ENCODE peak calls at places on chromosomes 13 and 19, in five cellular contexts. X is AG10803, V is spleen, Z is choroid plexus epithelial cell, T is cardiac muscle cell. R is an unnamed sample.

GRCh38 chr13:38993381-38993780 is 2.8 kb upstream of the STOML3 start:
- DNase-seq in X (no peak), V (no peak), Z (no peak), T (no peak), R (no peak)

GRCh38 chr19:12783849-12784393 is 7.4 kb upstream of the JUNB start:
- DNase-seq in X (no peak), V (peak), Z (no peak), T (no peak), R (no peak)

GRCh38 chr19:42076375-42076944 is 494 bp downstream of the ZNF574 start:
- DNase-seq in X (no peak), V (no peak), Z (no peak), T (no peak), R (no peak)

GRCh38 chr13:24107955-24108614 is 52.4 kb upstream of the SPATA13 start:
- DNase-seq in X (no peak), V (no peak), Z (no peak), T (no peak), R (no peak)

GRCh38 chr19:10424011-10424637 is 3.8 kb downstream of the PDE4A start:
- DNase-seq in X (peak), V (peak), Z (peak), T (peak), R (peak)

GRCh38 chr13:30818323-30818960 is 83.1 kb downstream of the ALOX5AP start:
- DNase-seq in X (peak), V (no peak), Z (peak), T (peak), R (peak)

GRCh38 chr19:10321874-10322835 is 6.3 kb upstream of the FDX2 start:
- DNase-seq in X (no peak), V (no peak), Z (no peak), T (no peak), R (no peak)

GRCh38 chr13:67439365-67439764 is 209.2 kb upstream of the PCDH9 start:
- DNase-seq in X (no peak), V (no peak), Z (no peak), T (no peak), R (no peak)

GRCh38 chr13:51714663-51715168 is 89.2 kb downstream of the DHRS12 start:
- DNase-seq in X (peak), V (no peak), Z (peak), T (no peak), R (peak)

GRCh38 chr13:79541426-79542049 is 60.6 kb downstream of the NDFIP2 start:
- DNase-seq in X (peak), V (no peak), Z (peak), T (peak), R (peak)

GRCh38 chr19:13104848-13105646 is 2.4 kb upstream of the LYL1 start:
- DNase-seq in X (no peak), V (peak), Z (no peak), T (no peak), R (no peak)

GRCh38 chr13:51832471-51833152 is 12.4 kb downstream of the TMEM272 start:
- DNase-seq in X (peak), V (no peak), Z (peak), T (peak), R (no peak)

GRCh38 chr13:43472344-43472743 is 314.4 kb downstream of the ENOX1 start:
- DNase-seq in X (no peak), V (no peak), Z (no peak), T (peak), R (no peak)

GRCh38 chr13:50589651-50590054 is 253.8 kb downstream of the DLEU7 start:
- DNase-seq in X (peak), V (no peak), Z (peak), T (no peak), R (peak)

GRCh38 chr19:18486746-18487145 is 35.1 kb downstream of the ELL start:
- DNase-seq in X (no peak), V (peak), Z (no peak), T (no peak), R (no peak)

GRCh38 chr19:39515551-39516191 is 732 bp downstream of the SELENOV start:
- DNase-seq in X (no peak), V (no peak), Z (no peak), T (peak), R (no peak)

GRCh38 chr19:33460221-33460908 is 61.2 kb downstream of the PEPD start:
- DNase-seq in X (no peak), V (peak), Z (no peak), T (no peak), R (no peak)

GRCh38 chr19:47421844-47422395 is 2.6 kb upstream of the MEIS3 start:
- DNase-seq in X (no peak), V (no peak), Z (no peak), T (peak), R (no peak)

GRCh38 chr19:31274266-31274963 is 74.8 kb downstream of the TSHZ3 start:
- DNase-seq in X (no peak), V (peak), Z (no peak), T (no peak), R (no peak)

GRCh38 chr13:73870970-73871935 is 263.0 kb downstream of the KLF12 start:
- DNase-seq in X (peak), V (no peak), Z (peak), T (no peak), R (peak)

GRCh38 chr13:32423592-32423991 is 4.3 kb downstream of the N4BP2L1 start:
- DNase-seq in X (no peak), V (no peak), Z (no peak), T (no peak), R (no peak)

GRCh38 chr13:60397693-60398437 is 845 bp downstream of the TDRD3 start:
- DNase-seq in X (peak), V (peak), Z (peak), T (peak), R (peak)

GRCh38 chr19:15452111-15453047 is 2.6 kb upstream of the WIZ start:
- DNase-seq in X (peak), V (peak), Z (peak), T (peak), R (peak)

GRCh38 chr19:37466798-37467607 is at the start of gene ZNF569:
- DNase-seq in X (peak), V (peak), Z (peak), T (peak), R (peak)

GRCh38 chr13:110520431-110521295 is 40.9 kb downstream of the RAB20 start:
- DNase-seq in X (peak), V (no peak), Z (peak), T (no peak), R (peak)

GRCh38 chr19:3605770-3606169 is 905 bp downstream of the TBXA2R start:
- DNase-seq in X (no peak), V (no peak), Z (no peak), T (no peak), R (no peak)

GRCh38 chr13:31860002-31860401 is 120.7 kb downstream of the RXFP2 start:
- DNase-seq in X (no peak), V (no peak), Z (no peak), T (no peak), R (no peak)

GRCh38 chr19:23318143-23318542 is 67.9 kb upstream of the ZNF724 start:
- DNase-seq in X (no peak), V (no peak), Z (no peak), T (no peak), R (no peak)

GRCh38 chr19:9847087-9847671 is 12.1 kb downstream of the PIN1 start:
- DNase-seq in X (peak), V (no peak), Z (peak), T (no peak), R (peak)

GRCh38 chr19:37953576-37954303 is 46.7 kb downstream of the SIPA1L3 start:
- DNase-seq in X (peak), V (no peak), Z (peak), T (no peak), R (peak)

GRCh38 chr13:59112375-59112774 is 1051.4 kb downstream of the DIAPH3 start:
- DNase-seq in X (peak), V (no peak), Z (peak), T (no peak), R (peak)

GRCh38 chr13:111159362-111160320 is 44.5 kb downstream of the ARHGEF7 start:
- DNase-seq in X (no peak), V (no peak), Z (no peak), T (no peak), R (no peak)

GRCh38 chr19:17097593-17098126 is 22.1 kb downstream of the MYO9B start:
- DNase-seq in X (peak), V (no peak), Z (peak), T (peak), R (no peak)

GRCh38 chr19:14544977-14545715 is 15.8 kb downstream of the TECR start:
- DNase-seq in X (peak), V (no peak), Z (peak), T (no peak), R (no peak)

GRCh38 chr19:40444181-40445005 is at the start of gene SERTAD3:
- DNase-seq in X (peak), V (peak), Z (peak), T (peak), R (peak)

GRCh38 chr13:113806526-113806925 is 47.5 kb downstream of the TMEM255B start:
- DNase-seq in X (no peak), V (no peak), Z (no peak), T (no peak), R (no peak)

GRCh38 chr13:113804703-113805430 is 45.8 kb downstream of the TMEM255B start:
- DNase-seq in X (no peak), V (peak), Z (no peak), T (no peak), R (no peak)

GRCh38 chr13:113804017-113804702 is 45.1 kb downstream of the TMEM255B start:
- DNase-seq in X (no peak), V (peak), Z (no peak), T (no peak), R (peak)

GRCh38 chr13:113805431-113806103 is 46.5 kb downstream of the TMEM255B start:
- DNase-seq in X (no peak), V (peak), Z (no peak), T (no peak), R (no peak)

DNA sequence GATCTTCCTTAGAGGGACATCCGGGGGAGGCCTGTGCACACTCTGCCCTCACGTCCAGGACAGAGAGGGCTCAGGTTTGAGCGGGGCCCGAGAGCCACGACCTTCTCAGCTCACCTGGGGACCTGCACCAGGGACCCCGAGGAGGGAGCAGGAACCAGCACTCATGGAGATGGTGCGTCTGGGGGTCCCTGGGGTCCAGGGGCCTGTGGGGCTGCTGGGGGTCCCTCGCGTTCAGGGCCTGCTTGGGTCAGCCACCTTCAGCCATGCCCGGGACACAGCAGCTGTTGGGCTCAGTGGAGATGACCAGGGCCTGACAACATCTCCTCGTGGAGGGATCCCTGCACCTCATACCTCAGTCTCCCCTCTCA is 47.1 kb downstream of the TMEM255B start:
- DNase-seq in X (no peak), V (no peak), Z (no peak), T (no peak), R (no peak)
- TF ChIP-seq CTCF in X (no peak), V (no peak), Z (no peak), T (no peak), R (no peak)

DNA sequence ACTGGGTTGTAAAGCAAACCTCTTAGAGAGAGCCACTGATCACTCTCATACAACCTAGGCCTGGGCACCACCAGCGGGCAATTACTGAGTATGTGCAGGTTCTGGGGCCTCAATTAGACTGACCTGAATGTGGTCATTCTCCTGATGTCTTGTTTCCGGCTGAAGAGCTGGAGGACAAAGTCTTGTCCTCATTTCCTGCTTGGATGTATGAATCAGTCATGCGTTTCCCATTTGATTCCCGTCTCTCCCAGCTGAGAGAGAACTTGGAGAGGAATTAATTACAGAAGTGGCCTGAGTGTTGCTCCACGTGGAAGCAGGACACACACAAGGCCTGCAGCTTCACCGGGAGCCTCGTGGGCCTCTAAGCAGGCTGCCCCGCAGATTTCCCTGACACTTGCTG is 799.3 kb upstream of the ARGLU1 start:
- DNase-seq in X (peak), V (no peak), Z (no peak), T (no peak), R (no peak)
- TF ChIP-seq CTCF in X (no peak), V (no peak), Z (no peak), T (no peak), R (no peak)

GRCh38 chr19:1754651-1755466 is 1.6 kb downstream of the ONECUT3 start:
- DNase-seq in X (no peak), V (no peak), Z (no peak), T (no peak), R (no peak)
- TF ChIP-seq CTCF in X (no peak), V (no peak), Z (no peak), T (no peak), R (no peak)

GRCh38 chr13:70310720-70311119 is 202.5 kb upstream of the KLHL1 start:
- DNase-seq in X (no peak), V (no peak), Z (peak), T (peak), R (peak)
- TF ChIP-seq CTCF in X (no peak), V (no peak), Z (peak), T (no peak), R (peak)

GRCh38 chr13:94173312-94173854 is 306.1 kb downstream of the DCT start:
- DNase-seq in X (peak), V (no peak), Z (peak), T (no peak), R (peak)
- TF ChIP-seq CTCF in X (no peak), V (no peak), Z (peak), T (no peak), R (no peak)

DNA sequence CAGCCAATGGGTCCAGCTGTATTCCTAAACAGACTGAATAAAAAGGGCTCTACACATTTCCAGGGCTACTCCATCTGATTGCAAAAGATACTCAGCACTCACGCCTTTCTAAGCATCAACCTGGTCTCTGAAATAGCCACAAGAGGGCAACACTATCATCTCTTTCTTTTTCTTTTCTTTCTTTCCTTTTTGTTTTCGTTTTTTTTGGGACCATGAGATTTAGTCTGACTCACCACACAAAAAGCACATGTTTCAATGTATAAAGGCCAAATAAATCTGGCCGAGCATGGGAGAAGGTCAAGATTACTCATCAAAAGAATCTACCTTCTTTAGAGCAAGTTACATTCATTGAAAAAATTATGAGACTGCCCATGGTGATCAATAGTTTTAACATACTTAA is 805.6 kb upstream of the ARGLU1 start:
- DNase-seq in X (peak), V (no peak), Z (peak), T (peak), R (peak)
- TF ChIP-seq CTCF in X (peak), V (no peak), Z (peak), T (peak), R (peak)

DNA sequence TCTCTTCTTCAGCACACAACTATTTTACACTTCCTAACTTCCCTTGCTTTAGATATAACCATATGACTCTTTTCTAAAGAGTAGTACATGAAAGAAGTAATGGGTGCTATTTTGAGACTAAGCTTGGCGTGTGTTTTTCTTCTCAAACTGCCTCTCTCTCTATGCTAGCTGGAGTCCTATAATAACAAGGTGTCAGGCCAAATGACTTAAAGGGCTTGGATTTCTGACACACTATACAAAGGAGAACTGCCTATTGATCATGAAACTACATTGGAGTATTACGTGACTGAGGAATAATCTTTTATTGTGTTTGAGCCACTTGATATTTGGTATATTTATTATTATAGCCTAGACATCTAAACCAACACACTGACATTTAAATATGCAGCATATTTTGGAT is 1330.2 kb upstream of the SPRY2 start:
- DNase-seq in X (no peak), V (no peak), Z (no peak), T (peak), R (no peak)
- TF ChIP-seq CTCF in X (no peak), V (no peak), Z (no peak), T (no peak), R (no peak)

R was measured in astrocyte of the spinal cord.